ENCODE peak calls at places on chromosome 18, in ten cellular contexts. J, S, C, Z, A, F, N, P, I and K are unnamed samples.

GRCh38 chr18:76467371-76468190 is 27.5 kb downstream of the ZNF516 start:
- DNase-seq in J (no peak), S (peak; percentile 64), C (no peak), Z (no peak), A (no peak), F (no peak), N (no peak), P (no peak), I (no peak), K (no peak)

GRCh38 chr18:46164920-46165319 is 60.7 kb downstream of the HAUS1 start:
- DNase-seq in J (no peak), S (no peak), C (no peak), Z (no peak), A (no peak), F (no peak), N (no peak), P (no peak), I (no peak), K (no peak)

GRCh38 chr18:45046961-45047360 is 366.3 kb downstream of the SETBP1 start:
- DNase-seq in J (no peak), S (no peak), C (no peak), Z (no peak), A (no peak), F (no peak), N (no peak), P (no peak), I (no peak), K (no peak)

GRCh38 chr18:62339106-62339988 is 14.2 kb downstream of the TNFRSF11A start:
- DNase-seq in J (no peak), S (no peak), C (no peak), Z (peak; percentile 76), A (no peak), F (no peak), N (no peak), P (peak; percentile 78), I (no peak), K (no peak)

GRCh38 chr18:582465-582864 is 2.3 kb downstream of the CETN1 start:
- DNase-seq in J (no peak), S (no peak), C (no peak), Z (no peak), A (no peak), F (peak; percentile 68), N (no peak), P (no peak), I (no peak), K (peak; percentile 6)

GRCh38 chr18:6728809-6729246 is 688 bp upstream of the ARHGAP28 start:
- DNase-seq in J (no peak), S (no peak), C (no peak), Z (no peak), A (no peak), F (no peak), N (no peak), P (no peak), I (no peak), K (no peak)

GRCh38 chr18:45119888-45120287 is 439.2 kb downstream of the SETBP1 start:
- DNase-seq in J (no peak), S (no peak), C (no peak), Z (no peak), A (no peak), F (no peak), N (no peak), P (no peak), I (no peak), K (no peak)

GRCh38 chr18:68085251-68085650 is 568.7 kb upstream of the DSEL start:
- DNase-seq in J (no peak), S (no peak), C (no peak), Z (no peak), A (no peak), F (no peak), N (no peak), P (no peak), I (no peak), K (no peak)

GRCh38 chr18:12455511-12455910 is 47.8 kb downstream of the PRELID3A start:
- DNase-seq in J (no peak), S (peak; percentile 79), C (no peak), Z (no peak), A (no peak), F (peak; percentile 90), N (peak; percentile 63), P (no peak), I (no peak), K (peak; percentile 96)

GRCh38 chr18:54416459-54416858 is 58.8 kb downstream of the C18orf54 start:
- DNase-seq in J (peak; percentile 1), S (no peak), C (no peak), Z (peak; percentile 4), A (no peak), F (no peak), N (no peak), P (peak; percentile 72), I (no peak), K (no peak)

GRCh38 chr18:55672574-55673361 is 84.8 kb upstream of the TCF4 start:
- DNase-seq in J (no peak), S (no peak), C (no peak), Z (no peak), A (no peak), F (no peak), N (no peak), P (no peak), I (no peak), K (no peak)

GRCh38 chr18:6591491-6591890 is 138.0 kb upstream of the ARHGAP28 start:
- DNase-seq in J (no peak), S (no peak), C (no peak), Z (no peak), A (no peak), F (no peak), N (no peak), P (peak; percentile 78), I (no peak), K (no peak)

GRCh38 chr18:76984193-76985155 is 148.1 kb downstream of the MBP start:
- DNase-seq in J (no peak), S (peak; percentile 52), C (no peak), Z (no peak), A (no peak), F (no peak), N (no peak), P (no peak), I (no peak), K (no peak)

GRCh38 chr18:36519358-36519757 is 221.8 kb downstream of the FHOD3 start:
- DNase-seq in J (no peak), S (no peak), C (no peak), Z (peak; percentile 30), A (no peak), F (no peak), N (no peak), P (peak; percentile 72), I (no peak), K (no peak)

GRCh38 chr18:46152808-46153617 is 48.8 kb downstream of the HAUS1 start:
- DNase-seq in J (no peak), S (no peak), C (no peak), Z (peak; percentile 74), A (peak; percentile 48), F (no peak), N (no peak), P (peak; percentile 51), I (no peak), K (no peak)

GRCh38 chr18:49628119-49628518 is 66.3 kb downstream of the LIPG start:
- DNase-seq in J (no peak), S (no peak), C (no peak), Z (peak; percentile 64), A (no peak), F (no peak), N (no peak), P (peak; percentile 13), I (no peak), K (no peak)

GRCh38 chr18:44729631-44730101 is 49.0 kb downstream of the SETBP1 start:
- DNase-seq in J (no peak), S (no peak), C (no peak), Z (peak; percentile 41), A (no peak), F (no peak), N (no peak), P (peak; percentile 79), I (peak; percentile 6), K (no peak)

GRCh38 chr18:13139885-13140450 is 78.6 kb upstream of the LDLRAD4 start:
- DNase-seq in J (no peak), S (no peak), C (no peak), Z (no peak), A (no peak), F (no peak), N (no peak), P (no peak), I (no peak), K (no peak)

GRCh38 chr18:46333371-46334199 is 229.4 kb downstream of the HAUS1 start:
- DNase-seq in J (no peak), S (no peak), C (no peak), Z (peak; percentile 31), A (peak; percentile 74), F (peak; percentile 26), N (peak; percentile 63), P (no peak), I (no peak), K (peak; percentile 29)

GRCh38 chr18:21740724-21741510 is at the start of gene MIB1:
- DNase-seq in J (peak; percentile 33), S (peak; percentile 99), C (peak; percentile 41), Z (no peak), A (peak; percentile 100), F (peak; percentile 99), N (peak; percentile 99), P (peak; percentile 98), I (peak; percentile 42), K (peak; percentile 98)

GRCh38 chr18:80037869-80038630 is 3.8 kb downstream of the RBFA start:
- DNase-seq in J (no peak), S (no peak), C (no peak), Z (no peak), A (no peak), F (no peak), N (no peak), P (no peak), I (no peak), K (no peak)

GRCh38 chr18:21600526-21601410 is at the start of gene ESCO1:
- DNase-seq in J (peak; percentile 84), S (peak; percentile 94), C (peak; percentile 86), Z (peak; percentile 99), A (peak; percentile 97), F (peak; percentile 96), N (peak; percentile 89), P (peak; percentile 99), I (peak; percentile 87), K (peak; percentile 88)

GRCh38 chr18:45874501-45875184 is 49.2 kb downstream of the SIGLEC15 start:
- DNase-seq in J (no peak), S (no peak), C (peak; percentile 16), Z (no peak), A (no peak), F (no peak), N (no peak), P (peak; percentile 21), I (peak; percentile 47), K (no peak)

GRCh38 chr18:2083691-2084090 is 487.6 kb downstream of the METTL4 start:
- DNase-seq in J (no peak), S (no peak), C (no peak), Z (peak; percentile 11), A (peak; percentile 12), F (no peak), N (no peak), P (no peak), I (no peak), K (no peak)

GRCh38 chr18:66548747-66549146 is 55.1 kb downstream of the CDH19 start:
- DNase-seq in J (no peak), S (no peak), C (peak; percentile 4), Z (no peak), A (peak; percentile 20), F (no peak), N (no peak), P (no peak), I (no peak), K (no peak)

GRCh38 chr18:63253428-63254372 is 65.9 kb downstream of the BCL2 start:
- DNase-seq in J (peak; percentile 27), S (no peak), C (no peak), Z (no peak), A (no peak), F (no peak), N (no peak), P (peak; percentile 8), I (no peak), K (no peak)

GRCh38 chr18:31831903-31832302 is 71.2 kb upstream of the SLC25A52 start:
- DNase-seq in J (no peak), S (no peak), C (no peak), Z (no peak), A (no peak), F (no peak), N (no peak), P (no peak), I (no peak), K (no peak)

GRCh38 chr18:45059695-45060094 is 379.0 kb downstream of the SETBP1 start:
- DNase-seq in J (peak; percentile 18), S (no peak), C (no peak), Z (peak; percentile 66), A (no peak), F (no peak), N (no peak), P (peak; percentile 77), I (no peak), K (no peak)